ENCODE peak calls at places on chromosome 5, in four cellular contexts. K is WTC11, M is A549, N is fibroblast of pulmonary artery. A is an unnamed sample.
A peak's percentile ranks its signal among the peaks of the same experiment; 100 is the strongest.

GRCh38 chr5:15056988-15057592 is 185.5 kb upstream of the ANKH start:
- DNase-seq in M (no peak), K (no peak), N (no peak), A (no peak)

GRCh38 chr5:61467766-61468482 is 135.9 kb downstream of the ZSWIM6 start:
- DNase-seq in N (peak; percentile 19), M (no peak), K (no peak), A (no peak)

GRCh38 chr5:158796812-158797497 is 302.8 kb downstream of the EBF1 start:
- DNase-seq in M (no peak), N (no peak), K (no peak), A (no peak)

GRCh38 chr5:107805819-107806218 is 135.1 kb upstream of the EFNA5 start:
- DNase-seq in M (no peak), K (no peak), N (no peak), A (peak; percentile 8)

GRCh38 chr5:75089137-75089536 is 36.8 kb upstream of the GCNT4 start:
- DNase-seq in M (no peak), N (no peak), K (no peak), A (no peak)

GRCh38 chr5:147968855-147969254 is 62.5 kb upstream of the C5orf46 start:
- DNase-seq in M (no peak), N (peak; percentile 27), K (no peak), A (no peak)

GRCh38 chr5:53877243-53877642 is 316.8 kb downstream of the NDUFS4 start:
- DNase-seq in K (no peak), M (no peak), N (peak; percentile 49), A (no peak)

GRCh38 chr5:71719092-71719964 is at the start of gene CARTPT:
- DNase-seq in K (peak; percentile 80), N (peak; percentile 35), M (no peak), A (peak; percentile 85)

GRCh38 chr5:35717718-35718117 is 100.1 kb downstream of the SPEF2 start:
- DNase-seq in K (peak; percentile 14), M (no peak), N (no peak), A (no peak)
- TF ChIP-seq CTCF in K (no peak), M (no peak), N (no peak), A (no peak)

DNA sequence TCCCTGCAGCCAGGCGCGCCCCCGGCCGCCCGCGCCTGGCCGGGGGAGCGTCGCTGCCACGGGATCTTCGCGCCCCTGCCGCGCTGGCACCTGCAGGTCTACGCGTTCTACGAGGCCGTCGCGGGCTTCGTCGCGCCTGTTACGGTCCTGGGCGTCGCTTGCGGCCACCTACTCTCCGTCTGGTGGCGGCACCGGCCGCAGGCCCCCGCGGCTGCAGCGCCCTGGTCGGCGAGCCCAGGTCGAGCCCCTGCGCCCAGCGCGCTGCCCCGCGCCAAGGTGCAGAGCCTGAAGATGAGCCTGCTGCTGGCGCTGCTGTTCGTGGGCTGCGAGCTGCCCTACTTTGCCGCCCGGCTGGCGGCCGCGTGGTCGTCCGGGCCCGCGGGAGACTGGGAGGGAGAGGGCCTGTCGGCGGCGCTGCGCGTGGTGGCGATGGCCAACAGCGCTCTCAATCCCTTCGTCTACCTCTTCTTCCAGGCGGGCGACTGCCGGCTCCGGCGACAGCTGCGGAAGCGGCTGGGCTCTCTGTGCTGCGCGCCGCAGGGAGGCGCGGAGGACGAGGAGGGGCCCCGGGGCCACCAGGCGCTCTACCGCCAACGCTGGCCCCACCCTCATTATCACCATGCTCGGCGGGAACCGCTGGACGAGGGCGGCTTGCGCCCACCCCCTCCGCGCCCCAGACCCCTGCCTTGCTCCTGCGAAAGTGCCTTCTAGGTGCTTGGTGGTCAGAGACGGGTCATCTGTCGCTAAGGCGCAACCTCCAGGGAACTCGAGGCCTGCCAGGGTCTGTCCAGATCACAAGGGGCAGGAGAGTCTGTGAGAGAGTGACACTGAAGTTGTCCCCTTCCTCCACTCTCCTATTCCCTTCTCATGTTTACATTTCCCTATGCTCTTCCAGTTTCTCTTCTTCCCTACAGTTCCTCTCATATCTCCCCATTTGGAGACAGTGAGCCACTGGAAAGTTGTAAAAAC is 1.3 kb downstream of the GPR150 start:
- DNase-seq in K (peak; percentile 60), M (peak; percentile 16), N (no peak), A (peak; percentile 64)
- TF ChIP-seq CTCF in K (no peak), M (no peak), N (no peak), A (no peak)

GRCh38 chr5:82257247-82257646 is 20.9 kb downstream of the RPS23 start:
- DNase-seq in M (no peak), K (no peak), N (no peak), A (no peak)

GRCh38 chr5:82255844-82256243 is 22.3 kb downstream of the RPS23 start:
- DNase-seq in M (no peak), N (no peak), K (no peak), A (no peak)

GRCh38 chr5:82265052-82265451 is 13.1 kb downstream of the RPS23 start:
- DNase-seq in K (no peak), M (no peak), N (peak; percentile 50), A (no peak)

GRCh38 chr5:82257729-82258128 is 20.4 kb downstream of the RPS23 start:
- DNase-seq in K (no peak), M (no peak), N (no peak), A (no peak)

GRCh38 chr5:82259172-82259800 is 18.9 kb downstream of the RPS23 start:
- DNase-seq in K (no peak), M (peak; percentile 14), N (peak; percentile 56), A (no peak)
- TF ChIP-seq CTCF in K (no peak), M (peak; percentile 68), N (peak; percentile 58), A (peak; percentile 47)

GRCh38 chr5:93909356-93909755 is 168.0 kb upstream of the POU5F2 start:
- DNase-seq in N (peak; percentile 38), M (no peak), K (no peak), A (no peak)
- TF ChIP-seq CTCF in N (peak; percentile 27), M (peak; percentile 39), K (no peak), A (peak; percentile 24)

A was measured in nephron progenitor cell.